ENCODE peak calls at places on chromosomes 11 and 22, in five cellular contexts. One of them, this sample, is unnamed.
A peak's percentile ranks its signal among the peaks of the same experiment; 100 is the strongest.

GRCh38 chr11:133966924-133967598 is 10.3 kb upstream of the IGSF9B start:
- DNase-seq in HuH-7: no peak
- DNase-seq in IMR-90: no peak
- DNase-seq in activated CD4-positive, CD25-positive, alpha-beta regulatory T cell treated with anti-CD3 and anti-CD28 coated beads, Interleukin-2, amount 50 U/mL, for 72 hours: peak; percentile 65
- DNase-seq in stimulated activated CD4-positive, alpha-beta T cell treated with anti-CD3 and anti-CD28 coated beads, TNF-alpha, amount 100 ng/mL, for 24 hours: peak; percentile 53
- DNase-seq in this sample: peak; percentile 76

GRCh38 chr11:73652046-73652730 is 5.8 kb downstream of the PLEKHB1 start:
- DNase-seq in HuH-7: peak; percentile 82
- DNase-seq in activated CD4-positive, CD25-positive, alpha-beta regulatory T cell treated with anti-CD3 and anti-CD28 coated beads, Interleukin-2, amount 50 U/mL, for 72 hours: no peak
- DNase-seq in IMR-90: no peak
- DNase-seq in stimulated activated CD4-positive, alpha-beta T cell treated with anti-CD3 and anti-CD28 coated beads, TNF-alpha, amount 100 ng/mL, for 24 hours: no peak
- DNase-seq in this sample: peak; percentile 88

GRCh38 chr11:7281083-7281482 is 29.4 kb downstream of the SYT9 start:
- DNase-seq in HuH-7: no peak
- DNase-seq in IMR-90: no peak
- DNase-seq in stimulated activated CD4-positive, alpha-beta T cell treated with anti-CD3 and anti-CD28 coated beads, TNF-alpha, amount 100 ng/mL, for 24 hours: no peak
- DNase-seq in activated CD4-positive, CD25-positive, alpha-beta regulatory T cell treated with anti-CD3 and anti-CD28 coated beads, Interleukin-2, amount 50 U/mL, for 72 hours: no peak
- DNase-seq in this sample: peak; percentile 74

GRCh38 chr11:1502168-1502955 is 15.8 kb upstream of the MOB2 start:
- DNase-seq in HuH-7: no peak
- DNase-seq in stimulated activated CD4-positive, alpha-beta T cell treated with anti-CD3 and anti-CD28 coated beads, TNF-alpha, amount 100 ng/mL, for 24 hours: no peak
- DNase-seq in activated CD4-positive, CD25-positive, alpha-beta regulatory T cell treated with anti-CD3 and anti-CD28 coated beads, Interleukin-2, amount 50 U/mL, for 72 hours: no peak
- DNase-seq in IMR-90: no peak
- DNase-seq in this sample: no peak

GRCh38 chr22:39940757-39941305 is 19.4 kb upstream of the TMA7B start:
- DNase-seq in IMR-90: no peak
- DNase-seq in HuH-7: no peak
- DNase-seq in stimulated activated CD4-positive, alpha-beta T cell treated with anti-CD3 and anti-CD28 coated beads, TNF-alpha, amount 100 ng/mL, for 24 hours: no peak
- DNase-seq in activated CD4-positive, CD25-positive, alpha-beta regulatory T cell treated with anti-CD3 and anti-CD28 coated beads, Interleukin-2, amount 50 U/mL, for 72 hours: no peak
- DNase-seq in this sample: no peak

GRCh38 chr11:1889941-1890855 is 1.5 kb downstream of the PRR33 start:
- DNase-seq in activated CD4-positive, CD25-positive, alpha-beta regulatory T cell treated with anti-CD3 and anti-CD28 coated beads, Interleukin-2, amount 50 U/mL, for 72 hours: no peak
- DNase-seq in HuH-7: no peak
- DNase-seq in IMR-90: no peak
- DNase-seq in stimulated activated CD4-positive, alpha-beta T cell treated with anti-CD3 and anti-CD28 coated beads, TNF-alpha, amount 100 ng/mL, for 24 hours: no peak
- DNase-seq in this sample: no peak

GRCh38 chr22:49600891-49601431 is 226.7 kb downstream of the BRD1 start:
- DNase-seq in IMR-90: no peak
- DNase-seq in stimulated activated CD4-positive, alpha-beta T cell treated with anti-CD3 and anti-CD28 coated beads, TNF-alpha, amount 100 ng/mL, for 24 hours: no peak
- DNase-seq in HuH-7: no peak
- DNase-seq in activated CD4-positive, CD25-positive, alpha-beta regulatory T cell treated with anti-CD3 and anti-CD28 coated beads, Interleukin-2, amount 50 U/mL, for 72 hours: no peak
- DNase-seq in this sample: no peak

GRCh38 chr22:50348058-50348457 is 4.9 kb downstream of the PPP6R2 start:
- DNase-seq in HuH-7: no peak
- DNase-seq in stimulated activated CD4-positive, alpha-beta T cell treated with anti-CD3 and anti-CD28 coated beads, TNF-alpha, amount 100 ng/mL, for 24 hours: no peak
- DNase-seq in activated CD4-positive, CD25-positive, alpha-beta regulatory T cell treated with anti-CD3 and anti-CD28 coated beads, Interleukin-2, amount 50 U/mL, for 72 hours: no peak
- DNase-seq in IMR-90: no peak
- DNase-seq in this sample: no peak

GRCh38 chr11:16771350-16772140 is 33.1 kb downstream of the C11orf58 start:
- DNase-seq in stimulated activated CD4-positive, alpha-beta T cell treated with anti-CD3 and anti-CD28 coated beads, TNF-alpha, amount 100 ng/mL, for 24 hours: no peak
- DNase-seq in HuH-7: no peak
- DNase-seq in IMR-90: no peak
- DNase-seq in activated CD4-positive, CD25-positive, alpha-beta regulatory T cell treated with anti-CD3 and anti-CD28 coated beads, Interleukin-2, amount 50 U/mL, for 72 hours: no peak
- DNase-seq in this sample: no peak

GRCh38 chr11:22832315-22833041 is 2.9 kb upstream of the SVIP start:
- DNase-seq in activated CD4-positive, CD25-positive, alpha-beta regulatory T cell treated with anti-CD3 and anti-CD28 coated beads, Interleukin-2, amount 50 U/mL, for 72 hours: no peak
- DNase-seq in HuH-7: peak; percentile 9
- DNase-seq in IMR-90: no peak
- DNase-seq in stimulated activated CD4-positive, alpha-beta T cell treated with anti-CD3 and anti-CD28 coated beads, TNF-alpha, amount 100 ng/mL, for 24 hours: no peak
- DNase-seq in this sample: no peak

GRCh38 chr11:118921929-118922744 is 3.6 kb downstream of the BCL9L start:
- DNase-seq in activated CD4-positive, CD25-positive, alpha-beta regulatory T cell treated with anti-CD3 and anti-CD28 coated beads, Interleukin-2, amount 50 U/mL, for 72 hours: no peak
- DNase-seq in stimulated activated CD4-positive, alpha-beta T cell treated with anti-CD3 and anti-CD28 coated beads, TNF-alpha, amount 100 ng/mL, for 24 hours: no peak
- DNase-seq in HuH-7: no peak
- DNase-seq in IMR-90: peak; percentile 56
- DNase-seq in this sample: no peak

GRCh38 chr22:49300951-49301397 is 526.7 kb downstream of the BRD1 start:
- DNase-seq in activated CD4-positive, CD25-positive, alpha-beta regulatory T cell treated with anti-CD3 and anti-CD28 coated beads, Interleukin-2, amount 50 U/mL, for 72 hours: peak; percentile 1
- DNase-seq in HuH-7: no peak
- DNase-seq in stimulated activated CD4-positive, alpha-beta T cell treated with anti-CD3 and anti-CD28 coated beads, TNF-alpha, amount 100 ng/mL, for 24 hours: no peak
- DNase-seq in IMR-90: no peak
- DNase-seq in this sample: no peak

GRCh38 chr11:36657610-36658225 is 59.7 kb upstream of the RAG2 start:
- DNase-seq in stimulated activated CD4-positive, alpha-beta T cell treated with anti-CD3 and anti-CD28 coated beads, TNF-alpha, amount 100 ng/mL, for 24 hours: no peak
- DNase-seq in HuH-7: no peak
- DNase-seq in IMR-90: peak; percentile 13
- DNase-seq in activated CD4-positive, CD25-positive, alpha-beta regulatory T cell treated with anti-CD3 and anti-CD28 coated beads, Interleukin-2, amount 50 U/mL, for 72 hours: no peak
- DNase-seq in this sample: no peak

GRCh38 chr22:23815781-23816551 is 22.8 kb downstream of the DERL3 start:
- DNase-seq in stimulated activated CD4-positive, alpha-beta T cell treated with anti-CD3 and anti-CD28 coated beads, TNF-alpha, amount 100 ng/mL, for 24 hours: no peak
- DNase-seq in activated CD4-positive, CD25-positive, alpha-beta regulatory T cell treated with anti-CD3 and anti-CD28 coated beads, Interleukin-2, amount 50 U/mL, for 72 hours: no peak
- DNase-seq in IMR-90: no peak
- DNase-seq in HuH-7: no peak
- DNase-seq in this sample: no peak

GRCh38 chr11:130646881-130647280 is 198.4 kb downstream of the ADAMTS15 start:
- DNase-seq in activated CD4-positive, CD25-positive, alpha-beta regulatory T cell treated with anti-CD3 and anti-CD28 coated beads, Interleukin-2, amount 50 U/mL, for 72 hours: no peak
- DNase-seq in IMR-90: no peak
- DNase-seq in stimulated activated CD4-positive, alpha-beta T cell treated with anti-CD3 and anti-CD28 coated beads, TNF-alpha, amount 100 ng/mL, for 24 hours: no peak
- DNase-seq in HuH-7: no peak
- DNase-seq in this sample: no peak

GRCh38 chr11:83639995-83640758 is 354.0 kb upstream of the CCDC90B start:
- DNase-seq in IMR-90: no peak
- DNase-seq in HuH-7: no peak
- DNase-seq in stimulated activated CD4-positive, alpha-beta T cell treated with anti-CD3 and anti-CD28 coated beads, TNF-alpha, amount 100 ng/mL, for 24 hours: no peak
- DNase-seq in activated CD4-positive, CD25-positive, alpha-beta regulatory T cell treated with anti-CD3 and anti-CD28 coated beads, Interleukin-2, amount 50 U/mL, for 72 hours: no peak
- DNase-seq in this sample: no peak

GRCh38 chr11:92045325-92045724 is 179.3 kb upstream of the FAT3 start:
- DNase-seq in IMR-90: no peak
- DNase-seq in activated CD4-positive, CD25-positive, alpha-beta regulatory T cell treated with anti-CD3 and anti-CD28 coated beads, Interleukin-2, amount 50 U/mL, for 72 hours: no peak
- DNase-seq in HuH-7: no peak
- DNase-seq in stimulated activated CD4-positive, alpha-beta T cell treated with anti-CD3 and anti-CD28 coated beads, TNF-alpha, amount 100 ng/mL, for 24 hours: no peak
- DNase-seq in this sample: no peak

This sample was measured in HAP-1.